ENCODE peak calls at places on chromosomes 4 and X, in nine cellular contexts. P is left lung, E is thoracic aorta, V is suprapubic skin, U is IMR-90, J is fibroblast of lung, N is HCT116, G is esophagus squamous epithelium, X is Peyer's patch. R is an unnamed sample.

GRCh38 chr4:173074501-173074946 is 94.1 kb upstream of the GALNT7 start:
- DNase-seq in V (no peak), E (no peak), G (no peak), N (peak; percentile 4), X (no peak), U (peak; percentile 80), P (no peak), J (peak; percentile 89), R (no peak)

GRCh38 chr4:29578329-29578728 is 1141.8 kb upstream of the PCDH7 start:
- DNase-seq in P (no peak), G (no peak), N (no peak), V (no peak), J (no peak), U (no peak), X (no peak), E (no peak), R (no peak)

GRCh38 chr4:182862921-182863320 is 54.3 kb downstream of the DCTD start:
- DNase-seq in N (no peak), V (no peak), J (no peak), X (no peak), G (no peak), U (no peak), P (peak; percentile 84), E (no peak), R (no peak)

GRCh38 chr4:158147151-158147550 is 25.7 kb downstream of the GASK1B start:
- DNase-seq in G (no peak), V (no peak), X (no peak), P (no peak), E (no peak), J (no peak), U (no peak), N (no peak), R (no peak)

GRCh38 chr4:174522183-174523002 is at the start of gene HPGD:
- DNase-seq in U (no peak), E (no peak), J (no peak), V (peak; percentile 90), G (no peak), X (peak; percentile 24), N (no peak), P (peak; percentile 91), R (peak; percentile 68)

GRCh38 chr4:6986781-6987565 is 56.2 kb upstream of the TADA2B start:
- DNase-seq in E (peak; percentile 67), P (peak; percentile 99), U (peak; percentile 90), J (peak; percentile 93), G (peak; percentile 53), X (peak; percentile 95), N (peak; percentile 71), V (peak; percentile 96), R (peak; percentile 96)

GRCh38 chr4:89283226-89283974 is 24.2 kb downstream of the GPRIN3 start:
- DNase-seq in X (peak; percentile 43), U (no peak), J (peak; percentile 39), V (no peak), G (no peak), P (no peak), E (no peak), N (no peak), R (no peak)

GRCh38 chrX:104118765-104119164 is 6.4 kb downstream of the ZCCHC18 start:
- DNase-seq in E (no peak), P (no peak), X (no peak), J (no peak), G (no peak), N (no peak), U (no peak), V (no peak), R (no peak)

GRCh38 chr4:140156529-140157171 is 2.7 kb upstream of the MAML3 start:
- DNase-seq in V (no peak), N (no peak), X (no peak), G (no peak), E (no peak), P (no peak), U (no peak), J (no peak), R (no peak)

GRCh38 chr4:140153744-140154571 is at the start of gene MAML3:
- DNase-seq in G (peak; percentile 31), P (peak; percentile 98), N (peak; percentile 90), X (peak; percentile 79), U (peak; percentile 96), J (peak; percentile 98), V (peak; percentile 96), E (peak; percentile 87), R (peak; percentile 96)

GRCh38 chr4:140152760-140153418 is 1.1 kb downstream of the MAML3 start:
- DNase-seq in J (peak; percentile 49), U (peak; percentile 44), V (peak; percentile 78), E (peak; percentile 23), N (no peak), G (no peak), X (peak; percentile 28), P (peak; percentile 91), R (no peak)

GRCh38 chr4:140153419-140153743 is 603 bp downstream of the MAML3 start:
- DNase-seq in V (no peak), E (no peak), X (no peak), N (no peak), U (no peak), J (no peak), P (no peak), G (no peak), R (no peak)

GRCh38 chr4:140154572-140154891 is 548 bp upstream of the MAML3 start:
- DNase-seq in J (no peak), G (no peak), N (no peak), P (no peak), V (no peak), U (no peak), X (no peak), E (no peak), R (no peak)
- H3K27ac ChIP-seq in J (peak overlapping the region; percentile 97), G (peak overlapping the region; percentile 94), N (no peak overlapping the region), P (peak overlapping the region; percentile 99), V (peak overlapping the region; percentile 94), U (no peak overlapping the region), X (peak overlapping the region; percentile 91), E (peak overlapping the region; percentile 94), R (peak overlapping the region; percentile 94)

GRCh38 chr4:1403177-1403583 is 3.1 kb downstream of the NKX1-1 start:
- DNase-seq in V (peak; percentile 46), N (no peak), J (no peak), G (no peak), P (peak; percentile 76), X (no peak), E (no peak), U (no peak), R (no peak)

GRCh38 chr4:1402516-1403101 is 3.6 kb downstream of the NKX1-1 start:
- DNase-seq in X (no peak), J (no peak), V (peak; percentile 46), U (no peak), G (no peak), P (peak; percentile 72), E (no peak), N (no peak), R (no peak)

GRCh38 chr4:1401409-1402020 is 4.7 kb downstream of the NKX1-1 start:
- DNase-seq in V (peak; percentile 50), N (no peak), P (peak; percentile 58), G (no peak), E (no peak), J (no peak), U (no peak), X (no peak), R (no peak)

GRCh38 chr4:1400861-1401408 is 5.3 kb downstream of the NKX1-1 start:
- DNase-seq in U (no peak), P (peak; percentile 37), E (no peak), N (no peak), G (no peak), J (no peak), X (no peak), V (no peak), R (no peak)

DNA sequence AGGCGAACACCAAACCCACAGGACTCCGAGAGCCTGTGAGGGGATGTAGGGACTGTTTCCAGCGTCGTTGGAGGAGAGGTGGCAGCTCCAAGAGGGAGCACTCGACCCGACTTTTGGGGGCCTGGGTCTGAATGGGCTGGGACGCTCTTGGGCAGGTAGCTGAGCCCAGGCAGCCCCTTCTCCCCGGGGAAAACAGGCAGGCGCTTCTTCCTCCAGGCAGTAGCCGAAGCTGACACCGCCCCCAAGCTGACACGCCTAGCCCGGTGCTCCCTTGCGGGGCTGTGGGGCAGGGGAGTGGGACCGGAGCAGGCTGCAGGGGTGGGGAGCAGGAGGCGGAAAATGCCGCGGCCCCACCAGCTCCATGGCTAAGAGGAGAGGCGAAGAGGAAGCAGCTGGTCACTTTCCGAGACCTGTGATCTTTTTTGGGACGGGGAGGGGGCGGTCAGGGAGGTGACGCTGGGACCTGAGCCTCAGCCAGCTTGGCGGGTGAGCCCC is 4.2 kb downstream of the NKX1-1 start:
- DNase-seq in X (no peak), E (no peak), P (peak; percentile 49), G (no peak), N (no peak), U (no peak), J (no peak), V (peak; percentile 54), R (no peak)
- H3K27me3 ChIP-seq in X (peaks cover 55% of the 10 kb centered on the region), E (peaks cover 20% of the 10 kb centered on the region), P (peaks cover 59% of the 10 kb centered on the region), G (peaks cover 31% of the 10 kb centered on the region), N (no peaks in the 10 kb centered on the region), U (peaks cover 67% of the 10 kb centered on the region), J (peaks cover 49% of the 10 kb centered on the region), V (peaks cover 79% of the 10 kb centered on the region), R (peaks cover 44% of the 10 kb centered on the region)

GRCh38 chr4:57100979-57101629 is 9.1 kb downstream of the IGFBP7 start:
- DNase-seq in J (no peak), X (no peak), E (no peak), V (no peak), N (no peak), U (no peak), G (no peak), P (no peak), R (no peak)

GRCh38 chr4:57109530-57109846 is 697 bp downstream of the IGFBP7 start:
- DNase-seq in G (no peak), N (no peak), V (no peak), U (no peak), X (no peak), P (no peak), E (no peak), J (no peak), R (no peak)

GRCh38 chr4:57102050-57102564 is 8.1 kb downstream of the IGFBP7 start:
- DNase-seq in J (peak; percentile 83), N (no peak), P (no peak), G (no peak), V (no peak), U (peak; percentile 88), X (no peak), E (peak; percentile 45), R (no peak)

GRCh38 chr4:57103051-57103450 is 7.1 kb downstream of the IGFBP7 start:
- DNase-seq in G (no peak), V (no peak), J (no peak), U (peak; percentile 35), P (no peak), X (no peak), N (no peak), E (no peak), R (no peak)

DNA sequence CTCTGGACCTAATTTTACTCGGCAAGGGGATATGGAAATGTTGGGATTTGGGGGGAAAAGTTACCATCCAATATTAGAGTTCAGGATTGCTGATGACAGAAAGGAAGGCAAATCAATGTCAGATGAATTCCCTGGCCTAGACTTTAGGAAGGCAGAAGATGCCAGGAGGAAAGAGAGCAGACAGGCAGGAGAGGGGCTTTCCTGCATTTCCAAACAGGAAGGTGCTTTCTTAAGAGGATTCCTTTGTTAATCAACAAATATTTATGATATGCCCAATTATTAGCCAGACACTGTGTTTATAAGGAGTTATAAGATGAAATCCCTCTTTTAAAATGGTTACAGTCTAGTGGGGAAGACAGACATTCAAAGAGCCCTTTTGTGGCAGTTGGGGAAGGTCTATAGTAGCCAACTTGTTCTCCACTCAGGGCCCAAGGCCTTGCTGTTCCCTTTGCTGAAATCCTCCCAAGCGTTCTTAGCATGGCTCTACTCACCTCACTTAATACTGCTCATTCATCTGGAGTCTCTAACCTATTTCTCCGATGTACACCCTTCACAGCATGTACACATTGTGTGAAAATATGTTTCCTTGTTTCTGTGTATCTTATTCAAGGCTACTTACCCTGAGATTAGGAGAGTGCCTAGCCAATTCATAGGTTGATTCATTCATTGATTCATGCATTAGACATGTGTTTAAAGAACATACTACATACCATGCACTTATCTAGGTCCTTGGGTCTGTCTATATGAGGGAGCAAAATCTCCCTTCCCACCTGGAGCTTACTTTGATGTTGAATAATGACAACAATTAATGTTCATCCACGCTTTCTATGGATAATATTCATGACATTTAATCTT is 5.3 kb downstream of the IGFBP7 start:
- DNase-seq in P (no peak), G (no peak), N (no peak), V (no peak), J (no peak), E (no peak), X (no peak), U (peak; percentile 30), R (no peak)
- H3K27ac ChIP-seq in P (no peak overlapping the region), G (no peak overlapping the region), N (no peak overlapping the region), V (peak overlapping the region; percentile 1), J (no peak overlapping the region), E (peak overlapping the region; percentile 97), X (no peak overlapping the region), U (no peak overlapping the region), R (peak overlapping the region; percentile 95)

GRCh38 chrX:13694983-13695382 is 6.1 kb downstream of the RAB9A start:
- DNase-seq in N (no peak), U (no peak), J (no peak), X (no peak), V (no peak), G (no peak), P (no peak), E (no peak), R (no peak)

GRCh38 chrX:13697440-13697839 is 8.5 kb downstream of the RAB9A start:
- DNase-seq in V (no peak), G (no peak), J (no peak), P (no peak), N (no peak), U (no peak), E (no peak), X (no peak), R (no peak)

GRCh38 chrX:13694359-13694758 is 5.4 kb downstream of the RAB9A start:
- DNase-seq in G (no peak), E (no peak), J (no peak), N (no peak), V (no peak), U (no peak), P (no peak), X (no peak), R (no peak)

GRCh38 chrX:13693341-13693871 is 4.5 kb downstream of the RAB9A start:
- DNase-seq in U (no peak), N (no peak), X (no peak), P (no peak), V (no peak), J (no peak), E (no peak), G (no peak), R (no peak)

DNA sequence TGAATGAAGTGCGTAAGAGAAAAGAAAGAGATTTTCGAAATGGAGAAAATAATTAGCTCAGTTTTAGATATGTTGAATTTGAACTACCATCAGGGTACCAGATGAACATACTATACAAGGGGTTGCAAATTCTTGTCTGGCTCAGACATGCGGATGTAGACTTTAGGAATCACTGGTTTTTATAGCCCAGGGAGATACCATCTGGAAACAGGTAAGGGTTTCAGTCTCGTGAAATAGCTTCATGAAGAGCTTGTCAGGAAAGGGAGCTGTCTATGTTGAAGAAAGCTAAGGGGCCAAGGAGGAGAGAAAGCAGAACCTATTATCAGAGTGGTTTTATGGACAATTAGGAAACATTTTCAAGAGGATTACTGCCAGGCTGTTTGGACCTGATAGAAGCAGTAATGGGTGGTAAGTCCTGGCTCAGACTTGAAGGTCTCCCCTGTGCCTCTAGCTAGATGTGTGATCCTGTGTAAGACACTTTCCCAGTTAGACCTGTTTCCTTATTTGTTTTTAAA is 6.7 kb downstream of the RAB9A start:
- DNase-seq in N (no peak), U (no peak), P (no peak), J (no peak), X (no peak), V (no peak), E (no peak), G (no peak), R (no peak)
- H3K27me3 ChIP-seq in N (no peaks in the 10 kb centered on the region), U (no peaks in the 10 kb centered on the region), P (peaks cover 8% of the 10 kb centered on the region), J (no peaks in the 10 kb centered on the region), X (no peaks in the 10 kb centered on the region), V (no peaks in the 10 kb centered on the region), E (no peaks in the 10 kb centered on the region), G (no peaks in the 10 kb centered on the region), R (no peaks in the 10 kb centered on the region)